ENCODE peak calls at places on chromosomes 5 and 9, in eight cellular contexts. One of them, this sample, is unnamed.

GRCh38 chr5:142363619-142363963 is 38.8 kb upstream of the SPRY4 start:
- DNase-seq in adrenal gland: no peak
- DNase-seq in GM23248: no peak
- DNase-seq in CD8-positive, alpha-beta T cell: no peak
- DNase-seq in midbrain: no peak
- DNase-seq in AG09319: no peak
- DNase-seq in cerebellar cortex: no peak
- DNase-seq in fibroblast of lung: no peak
- DNase-seq in this sample: no peak

GRCh38 chr9:111966851-111967250 is 70.2 kb downstream of the UGCG start:
- DNase-seq in AG09319: no peak
- DNase-seq in GM23248: peak; percentile 59
- DNase-seq in adrenal gland: peak; percentile 57
- DNase-seq in midbrain: no peak
- DNase-seq in fibroblast of lung: no peak
- DNase-seq in cerebellar cortex: no peak
- DNase-seq in CD8-positive, alpha-beta T cell: no peak
- DNase-seq in this sample: no peak

GRCh38 chr9:132973713-132974112 is 4.8 kb upstream of the GFI1B start:
- DNase-seq in AG09319: no peak
- DNase-seq in midbrain: no peak
- DNase-seq in fibroblast of lung: peak; percentile 20
- DNase-seq in CD8-positive, alpha-beta T cell: no peak
- DNase-seq in adrenal gland: no peak
- DNase-seq in GM23248: peak; percentile 41
- DNase-seq in cerebellar cortex: peak; percentile 29
- DNase-seq in this sample: peak; percentile 28

GRCh38 chr9:83569326-83569725 is 31.1 kb upstream of the FRMD3 start:
- DNase-seq in GM23248: no peak
- DNase-seq in fibroblast of lung: no peak
- DNase-seq in cerebellar cortex: no peak
- DNase-seq in CD8-positive, alpha-beta T cell: no peak
- DNase-seq in midbrain: peak; percentile 9
- DNase-seq in adrenal gland: no peak
- DNase-seq in AG09319: no peak
- DNase-seq in this sample: peak; percentile 10

GRCh38 chr5:59042683-59043082 is 459.8 kb downstream of the RAB3C start:
- DNase-seq in AG09319: no peak
- DNase-seq in cerebellar cortex: peak; percentile 24
- DNase-seq in fibroblast of lung: peak; percentile 79
- DNase-seq in adrenal gland: no peak
- DNase-seq in midbrain: no peak
- DNase-seq in GM23248: peak; percentile 70
- DNase-seq in CD8-positive, alpha-beta T cell: no peak
- DNase-seq in this sample: no peak

GRCh38 chr5:30398427-30398826 is 795.1 kb upstream of the CDH6 start:
- DNase-seq in fibroblast of lung: no peak
- DNase-seq in cerebellar cortex: no peak
- DNase-seq in midbrain: no peak
- DNase-seq in AG09319: no peak
- DNase-seq in adrenal gland: no peak
- DNase-seq in CD8-positive, alpha-beta T cell: no peak
- DNase-seq in GM23248: no peak
- DNase-seq in this sample: no peak

GRCh38 chr9:93220627-93221425 is 36.9 kb downstream of the WNK2 start:
- DNase-seq in CD8-positive, alpha-beta T cell: no peak
- DNase-seq in fibroblast of lung: no peak
- DNase-seq in cerebellar cortex: no peak
- DNase-seq in AG09319: no peak
- DNase-seq in midbrain: no peak
- DNase-seq in adrenal gland: no peak
- DNase-seq in GM23248: no peak
- DNase-seq in this sample: no peak

GRCh38 chr9:94721754-94722153 is 4.7 kb upstream of the AOPEP start:
- DNase-seq in CD8-positive, alpha-beta T cell: no peak
- DNase-seq in GM23248: no peak
- DNase-seq in midbrain: no peak
- DNase-seq in adrenal gland: no peak
- DNase-seq in AG09319: no peak
- DNase-seq in fibroblast of lung: no peak
- DNase-seq in cerebellar cortex: no peak
- DNase-seq in this sample: no peak

GRCh38 chr5:150108711-150109605 is 22.6 kb upstream of the CSF1R start:
- DNase-seq in cerebellar cortex: no peak
- DNase-seq in AG09319: no peak
- DNase-seq in midbrain: no peak
- DNase-seq in adrenal gland: peak; percentile 43
- DNase-seq in fibroblast of lung: no peak
- DNase-seq in CD8-positive, alpha-beta T cell: no peak
- DNase-seq in GM23248: no peak
- DNase-seq in this sample: no peak

GRCh38 chr5:35860686-35861085 is 4.0 kb downstream of the IL7R start:
- DNase-seq in CD8-positive, alpha-beta T cell: no peak
- DNase-seq in adrenal gland: no peak
- DNase-seq in cerebellar cortex: no peak
- DNase-seq in AG09319: no peak
- DNase-seq in GM23248: peak; percentile 34
- DNase-seq in fibroblast of lung: peak; percentile 67
- DNase-seq in midbrain: no peak
- DNase-seq in this sample: no peak

GRCh38 chr9:86352440-86353106 is 1.6 kb downstream of the TUT7 start:
- DNase-seq in AG09319: no peak
- DNase-seq in cerebellar cortex: no peak
- DNase-seq in midbrain: no peak
- DNase-seq in fibroblast of lung: peak; percentile 21
- DNase-seq in GM23248: peak; percentile 61
- DNase-seq in adrenal gland: no peak
- DNase-seq in CD8-positive, alpha-beta T cell: peak; percentile 21
- DNase-seq in this sample: peak; percentile 8

GRCh38 chr5:118224546-118224945 is 763.8 kb downstream of the DTWD2 start:
- DNase-seq in adrenal gland: no peak
- DNase-seq in AG09319: no peak
- DNase-seq in fibroblast of lung: peak; percentile 80
- DNase-seq in midbrain: no peak
- DNase-seq in GM23248: peak; percentile 33
- DNase-seq in cerebellar cortex: no peak
- DNase-seq in CD8-positive, alpha-beta T cell: no peak
- DNase-seq in this sample: no peak

GRCh38 chr5:78968781-78969180 is 16.3 kb downstream of the ARSB start:
- DNase-seq in fibroblast of lung: no peak
- DNase-seq in midbrain: no peak
- DNase-seq in cerebellar cortex: no peak
- DNase-seq in adrenal gland: no peak
- DNase-seq in GM23248: no peak
- DNase-seq in CD8-positive, alpha-beta T cell: no peak
- DNase-seq in AG09319: no peak
- DNase-seq in this sample: no peak

GRCh38 chr5:96432245-96433065 is 593 bp downstream of the PCSK1 start:
- DNase-seq in GM23248: peak; percentile 37
- DNase-seq in adrenal gland: peak; percentile 57
- DNase-seq in CD8-positive, alpha-beta T cell: no peak
- DNase-seq in AG09319: no peak
- DNase-seq in cerebellar cortex: no peak
- DNase-seq in fibroblast of lung: peak; percentile 85
- DNase-seq in midbrain: no peak
- DNase-seq in this sample: no peak

GRCh38 chr5:206406-206805 is 11.5 kb downstream of the CCDC127 start:
- DNase-seq in cerebellar cortex: peak; percentile 35
- DNase-seq in AG09319: no peak
- DNase-seq in GM23248: no peak
- DNase-seq in CD8-positive, alpha-beta T cell: no peak
- DNase-seq in fibroblast of lung: peak; percentile 81
- DNase-seq in midbrain: no peak
- DNase-seq in adrenal gland: peak; percentile 68
- DNase-seq in this sample: no peak

GRCh38 chr5:126002222-126002897 is 420.8 kb upstream of the GRAMD2B start:
- DNase-seq in GM23248: peak; percentile 86
- DNase-seq in AG09319: peak; percentile 80
- DNase-seq in midbrain: peak; percentile 79
- DNase-seq in cerebellar cortex: peak; percentile 83
- DNase-seq in fibroblast of lung: peak; percentile 97
- DNase-seq in adrenal gland: peak; percentile 74
- DNase-seq in CD8-positive, alpha-beta T cell: no peak
- DNase-seq in this sample: no peak

GRCh38 chr5:179489015-179489414 is 61.3 kb upstream of the RUFY1 start:
- DNase-seq in fibroblast of lung: no peak
- DNase-seq in GM23248: no peak
- DNase-seq in AG09319: peak; percentile 36
- DNase-seq in adrenal gland: peak; percentile 57
- DNase-seq in cerebellar cortex: no peak
- DNase-seq in CD8-positive, alpha-beta T cell: no peak
- DNase-seq in midbrain: no peak
- DNase-seq in this sample: no peak

GRCh38 chr5:134022333-134022732 is 17.6 kb upstream of the VDAC1 start:
- DNase-seq in fibroblast of lung: no peak
- DNase-seq in midbrain: no peak
- DNase-seq in AG09319: no peak
- DNase-seq in adrenal gland: no peak
- DNase-seq in GM23248: no peak
- DNase-seq in CD8-positive, alpha-beta T cell: no peak
- DNase-seq in cerebellar cortex: peak; percentile 24
- DNase-seq in this sample: no peak

GRCh38 chr5:135460246-135461033 is 8.3 kb upstream of the TIFAB start:
- DNase-seq in midbrain: no peak
- DNase-seq in CD8-positive, alpha-beta T cell: no peak
- DNase-seq in cerebellar cortex: no peak
- DNase-seq in fibroblast of lung: no peak
- DNase-seq in adrenal gland: no peak
- DNase-seq in AG09319: no peak
- DNase-seq in GM23248: no peak
- DNase-seq in this sample: no peak

GRCh38 chr9:106893088-106893487 is 30.1 kb downstream of the ZNF462 start:
- DNase-seq in CD8-positive, alpha-beta T cell: no peak
- DNase-seq in midbrain: no peak
- DNase-seq in GM23248: peak; percentile 80
- DNase-seq in AG09319: no peak
- DNase-seq in fibroblast of lung: peak; percentile 78
- DNase-seq in adrenal gland: no peak
- DNase-seq in cerebellar cortex: no peak
- DNase-seq in this sample: no peak

GRCh38 chr9:104743377-104743985 is 4.0 kb upstream of the NIPSNAP3A start:
- DNase-seq in adrenal gland: no peak
- DNase-seq in midbrain: peak; percentile 78
- DNase-seq in CD8-positive, alpha-beta T cell: no peak
- DNase-seq in AG09319: peak; percentile 39
- DNase-seq in cerebellar cortex: peak; percentile 83
- DNase-seq in fibroblast of lung: peak; percentile 50
- DNase-seq in GM23248: peak; percentile 73
- DNase-seq in this sample: peak; percentile 45

GRCh38 chr5:141757402-141757801 is 75.4 kb upstream of the ARAP3 start:
- DNase-seq in adrenal gland: peak; percentile 62
- DNase-seq in midbrain: no peak
- DNase-seq in cerebellar cortex: no peak
- DNase-seq in GM23248: peak; percentile 68
- DNase-seq in CD8-positive, alpha-beta T cell: no peak
- DNase-seq in fibroblast of lung: peak; percentile 25
- DNase-seq in AG09319: no peak
- DNase-seq in this sample: no peak

GRCh38 chr9:84419203-84419602 is 78.6 kb upstream of the SLC28A3 start:
- DNase-seq in cerebellar cortex: no peak
- DNase-seq in CD8-positive, alpha-beta T cell: no peak
- DNase-seq in fibroblast of lung: no peak
- DNase-seq in GM23248: peak; percentile 19
- DNase-seq in adrenal gland: no peak
- DNase-seq in AG09319: no peak
- DNase-seq in midbrain: no peak
- DNase-seq in this sample: no peak

GRCh38 chr9:74960548-74960947 is 7.8 kb upstream of the C9orf40 start:
- DNase-seq in GM23248: peak; percentile 92
- DNase-seq in AG09319: peak; percentile 46
- DNase-seq in adrenal gland: no peak
- DNase-seq in fibroblast of lung: peak; percentile 55
- DNase-seq in midbrain: no peak
- DNase-seq in CD8-positive, alpha-beta T cell: no peak
- DNase-seq in cerebellar cortex: no peak
- DNase-seq in this sample: peak; percentile 64

GRCh38 chr5:124634228-124634819 is 112.1 kb downstream of the ZNF608 start:
- DNase-seq in adrenal gland: no peak
- DNase-seq in cerebellar cortex: no peak
- DNase-seq in midbrain: no peak
- DNase-seq in fibroblast of lung: peak; percentile 67
- DNase-seq in CD8-positive, alpha-beta T cell: no peak
- DNase-seq in AG09319: no peak
- DNase-seq in GM23248: peak; percentile 63
- DNase-seq in this sample: no peak

GRCh38 chr9:138070815-138071214 is 193.2 kb downstream of the CACNA1B start:
- DNase-seq in GM23248: no peak
- DNase-seq in cerebellar cortex: no peak
- DNase-seq in fibroblast of lung: no peak
- DNase-seq in adrenal gland: no peak
- DNase-seq in CD8-positive, alpha-beta T cell: no peak
- DNase-seq in AG09319: no peak
- DNase-seq in midbrain: no peak
- DNase-seq in this sample: no peak

GRCh38 chr5:74164725-74165226 is 475.8 kb downstream of the ENC1 start:
- DNase-seq in cerebellar cortex: no peak
- DNase-seq in fibroblast of lung: no peak
- DNase-seq in GM23248: no peak
- DNase-seq in CD8-positive, alpha-beta T cell: no peak
- DNase-seq in AG09319: no peak
- DNase-seq in midbrain: no peak
- DNase-seq in adrenal gland: no peak
- DNase-seq in this sample: no peak

GRCh38 chr9:118686940-118687339 is 682.3 kb downstream of the BRINP1 start:
- DNase-seq in CD8-positive, alpha-beta T cell: no peak
- DNase-seq in GM23248: no peak
- DNase-seq in AG09319: no peak
- DNase-seq in midbrain: no peak
- DNase-seq in cerebellar cortex: no peak
- DNase-seq in adrenal gland: peak; percentile 53
- DNase-seq in fibroblast of lung: no peak
- DNase-seq in this sample: no peak

GRCh38 chr5:124698774-124699173 is 47.7 kb downstream of the ZNF608 start:
- DNase-seq in adrenal gland: no peak
- DNase-seq in fibroblast of lung: peak; percentile 70
- DNase-seq in AG09319: no peak
- DNase-seq in cerebellar cortex: no peak
- DNase-seq in midbrain: no peak
- DNase-seq in CD8-positive, alpha-beta T cell: no peak
- DNase-seq in GM23248: peak; percentile 48
- DNase-seq in this sample: no peak

GRCh38 chr9:18629136-18629535 is 155.2 kb downstream of the ADAMTSL1 start:
- DNase-seq in midbrain: no peak
- DNase-seq in adrenal gland: no peak
- DNase-seq in CD8-positive, alpha-beta T cell: no peak
- DNase-seq in cerebellar cortex: no peak
- DNase-seq in fibroblast of lung: peak; percentile 65
- DNase-seq in AG09319: no peak
- DNase-seq in GM23248: no peak
- DNase-seq in this sample: no peak

GRCh38 chr5:177328545-177329231 is 17.0 kb upstream of the MXD3 start:
- DNase-seq in GM23248: no peak
- DNase-seq in AG09319: no peak
- DNase-seq in adrenal gland: no peak
- DNase-seq in fibroblast of lung: no peak
- DNase-seq in CD8-positive, alpha-beta T cell: no peak
- DNase-seq in midbrain: no peak
- DNase-seq in cerebellar cortex: no peak
- DNase-seq in this sample: no peak

GRCh38 chr9:76135902-76136301 is 245.4 kb downstream of the PCSK5 start:
- DNase-seq in adrenal gland: no peak
- DNase-seq in midbrain: no peak
- DNase-seq in GM23248: no peak
- DNase-seq in cerebellar cortex: no peak
- DNase-seq in AG09319: peak; percentile 28
- DNase-seq in fibroblast of lung: no peak
- DNase-seq in CD8-positive, alpha-beta T cell: no peak
- DNase-seq in this sample: no peak

GRCh38 chr5:74392698-74393431 is 247.7 kb downstream of the ENC1 start:
- DNase-seq in GM23248: peak; percentile 19
- DNase-seq in fibroblast of lung: peak; percentile 65
- DNase-seq in adrenal gland: no peak
- DNase-seq in midbrain: no peak
- DNase-seq in cerebellar cortex: no peak
- DNase-seq in CD8-positive, alpha-beta T cell: no peak
- DNase-seq in AG09319: no peak
- DNase-seq in this sample: no peak

GRCh38 chr9:112792670-112793069 is 42.1 kb downstream of the SNX30 start:
- DNase-seq in CD8-positive, alpha-beta T cell: no peak
- DNase-seq in adrenal gland: no peak
- DNase-seq in AG09319: no peak
- DNase-seq in fibroblast of lung: no peak
- DNase-seq in midbrain: no peak
- DNase-seq in GM23248: no peak
- DNase-seq in cerebellar cortex: no peak
- DNase-seq in this sample: no peak